ENCODE peak calls at places on chromosomes 12 and 14, in seven cellular contexts. N is astrocyte of the spinal cord, E is psoas muscle, Y is astrocyte of the hippocampus, U is glutamatergic neuron, H is fibroblast of villous mesenchyme, L is Kasumi-1. X is an unnamed sample.

GRCh38 chr12:65490193-65490592 is 211.7 kb downstream of the MSRB3 start:
- DNase-seq in N (no peak), E (no peak), Y (peak), U (no peak), H (no peak), L (no peak), X (peak)

GRCh38 chr14:27338012-27338411 is 740.2 kb upstream of the NOVA1 start:
- DNase-seq in N (no peak), E (no peak), Y (no peak), U (no peak), H (no peak), L (no peak), X (no peak)

GRCh38 chr14:92964124-92965109 is 41.5 kb downstream of the CHGA start:
- DNase-seq in N (no peak), E (peak), Y (no peak), U (no peak), H (no peak), L (no peak), X (no peak)

GRCh38 chr12:108832730-108833354 is 24.5 kb downstream of the SSH1 start:
- DNase-seq in N (peak), E (no peak), Y (peak), U (no peak), H (peak), L (no peak), X (peak)

GRCh38 chr12:109932878-109933503 is 32.9 kb downstream of the TCHP start:
- DNase-seq in N (no peak), E (no peak), Y (no peak), U (no peak), H (no peak), L (no peak), X (peak)

GRCh38 chr12:6161124-6161882 is 36.8 kb upstream of the VWF start:
- DNase-seq in N (peak), E (peak), Y (no peak), U (no peak), H (peak), L (no peak), X (peak)

GRCh38 chr12:106918746-106919145 is 37.0 kb upstream of the TMEM263 start:
- DNase-seq in N (peak), E (no peak), Y (peak), U (peak), H (peak), L (peak), X (peak)

GRCh38 chr12:19857197-19857596 is 417.9 kb downstream of the AEBP2 start:
- DNase-seq in N (no peak), E (no peak), Y (no peak), U (no peak), H (no peak), L (no peak), X (no peak)

GRCh38 chr14:62914025-62914424 is 131.2 kb downstream of the KCNH5 start:
- DNase-seq in N (peak), E (no peak), Y (peak), U (no peak), H (peak), L (no peak), X (no peak)

GRCh38 chr12:9943244-9943643 is 11.1 kb upstream of the CLEC2A start:
- DNase-seq in N (no peak), E (no peak), Y (peak), U (no peak), H (no peak), L (no peak), X (no peak)

GRCh38 chr12:94650143-94651056 is at the start of gene TMCC3:
- DNase-seq in N (no peak), E (peak), Y (peak), U (peak), H (peak), L (no peak), X (peak)

GRCh38 chr14:97578982-97579381 is 781.8 kb downstream of the VRK1 start:
- DNase-seq in N (no peak), E (no peak), Y (no peak), U (peak), H (no peak), L (no peak), X (no peak)

X was measured in myocyte.